ENCODE peak calls at places on chromosomes 2 and 18, in four cellular contexts. One of them, this sample, is unnamed.

GRCh38 chr2:99066075-99066557 is 75.4 kb upstream of the C2orf15 start:
- DNase-seq in endothelial cell of umbilical vein: peak; percentile 67
- DNase-seq in hepatocyte: peak; percentile 51
- DNase-seq in OCI-LY7: peak; percentile 59
- DNase-seq in this sample: peak; percentile 36

GRCh38 chr2:128305555-128306080 is 13.1 kb downstream of the HS6ST1 start:
- DNase-seq in endothelial cell of umbilical vein: no peak
- DNase-seq in hepatocyte: no peak
- DNase-seq in OCI-LY7: peak; percentile 89
- DNase-seq in this sample: peak; percentile 45

GRCh38 chr2:235086481-235087184 is 134.8 kb downstream of the SH3BP4 start:
- DNase-seq in endothelial cell of umbilical vein: no peak
- DNase-seq in hepatocyte: no peak
- DNase-seq in OCI-LY7: no peak
- DNase-seq in this sample: no peak

GRCh38 chr18:45357681-45358470 is 257.4 kb upstream of the SLC14A2 start:
- DNase-seq in endothelial cell of umbilical vein: no peak
- DNase-seq in hepatocyte: no peak
- DNase-seq in OCI-LY7: no peak
- DNase-seq in this sample: no peak

GRCh38 chr2:45855374-45855773 is 203.9 kb downstream of the PRKCE start:
- DNase-seq in endothelial cell of umbilical vein: no peak
- DNase-seq in hepatocyte: no peak
- DNase-seq in OCI-LY7: no peak
- DNase-seq in this sample: peak; percentile 71

GRCh38 chr2:64422466-64422865 is 31.5 kb upstream of the LGALSL start:
- DNase-seq in endothelial cell of umbilical vein: no peak
- DNase-seq in hepatocyte: no peak
- DNase-seq in OCI-LY7: no peak
- DNase-seq in this sample: no peak

GRCh38 chr2:151289972-151290335 is 486 bp upstream of the NMI start:
- DNase-seq in endothelial cell of umbilical vein: no peak
- DNase-seq in hepatocyte: peak; percentile 42
- DNase-seq in OCI-LY7: no peak
- DNase-seq in this sample: peak; percentile 73

GRCh38 chr2:174325932-174326879 is 8.5 kb upstream of the SP9 start:
- DNase-seq in endothelial cell of umbilical vein: no peak
- DNase-seq in hepatocyte: no peak
- DNase-seq in OCI-LY7: no peak
- DNase-seq in this sample: no peak

GRCh38 chr2:181143790-181144300 is 163.4 kb downstream of the UBE2E3 start:
- DNase-seq in endothelial cell of umbilical vein: no peak
- DNase-seq in hepatocyte: no peak
- DNase-seq in OCI-LY7: no peak
- DNase-seq in this sample: no peak

GRCh38 chr2:74093426-74093825 is 54.3 kb downstream of the BOLA3 start:
- DNase-seq in endothelial cell of umbilical vein: no peak
- DNase-seq in hepatocyte: no peak
- DNase-seq in OCI-LY7: no peak
- DNase-seq in this sample: no peak

GRCh38 chr2:197710424-197711042 is 5.4 kb downstream of the MARS2 start:
- DNase-seq in endothelial cell of umbilical vein: no peak
- DNase-seq in hepatocyte: no peak
- DNase-seq in OCI-LY7: peak; percentile 37
- DNase-seq in this sample: no peak

GRCh38 chr2:221097568-221097915 is 474.6 kb downstream of the EPHA4 start:
- DNase-seq in endothelial cell of umbilical vein: peak; percentile 36
- DNase-seq in hepatocyte: no peak
- DNase-seq in OCI-LY7: no peak
- DNase-seq in this sample: peak; percentile 62

GRCh38 chr2:144996225-144996795 is 476.4 kb upstream of the ZEB2 start:
- DNase-seq in endothelial cell of umbilical vein: peak; percentile 54
- DNase-seq in hepatocyte: no peak
- DNase-seq in OCI-LY7: no peak
- DNase-seq in this sample: peak; percentile 59

GRCh38 chr2:67050621-67051020 is 346.5 kb upstream of the ETAA1 start:
- DNase-seq in endothelial cell of umbilical vein: no peak
- DNase-seq in hepatocyte: no peak
- DNase-seq in OCI-LY7: no peak
- DNase-seq in this sample: no peak

GRCh38 chr2:236612737-236613136 is 43.1 kb downstream of the ACKR3 start:
- DNase-seq in endothelial cell of umbilical vein: no peak
- DNase-seq in hepatocyte: no peak
- DNase-seq in OCI-LY7: no peak
- DNase-seq in this sample: no peak

GRCh38 chr2:174577967-174578589 is 19.5 kb downstream of the WIPF1 start:
- DNase-seq in endothelial cell of umbilical vein: peak; percentile 55
- DNase-seq in hepatocyte: peak; percentile 47
- DNase-seq in OCI-LY7: peak; percentile 69
- DNase-seq in this sample: peak; percentile 61

GRCh38 chr2:203972066-203972465 is 35.5 kb downstream of the ICOS start:
- DNase-seq in endothelial cell of umbilical vein: no peak
- DNase-seq in hepatocyte: no peak
- DNase-seq in OCI-LY7: no peak
- DNase-seq in this sample: no peak

GRCh38 chr18:67142604-67143003 is 373.9 kb downstream of the DSEL start:
- DNase-seq in endothelial cell of umbilical vein: no peak
- DNase-seq in hepatocyte: no peak
- DNase-seq in OCI-LY7: no peak
- DNase-seq in this sample: no peak

GRCh38 chr2:142531375-142531774 is 346.1 kb upstream of the KYNU start:
- DNase-seq in endothelial cell of umbilical vein: no peak
- DNase-seq in hepatocyte: peak; percentile 70
- DNase-seq in OCI-LY7: no peak
- DNase-seq in this sample: peak; percentile 3

GRCh38 chr2:235591231-235591730 is 97.4 kb downstream of the AGAP1 start:
- DNase-seq in endothelial cell of umbilical vein: no peak
- DNase-seq in hepatocyte: no peak
- DNase-seq in OCI-LY7: no peak
- DNase-seq in this sample: no peak

GRCh38 chr2:147182260-147182659 is 662.6 kb upstream of the ACVR2A start:
- DNase-seq in endothelial cell of umbilical vein: no peak
- DNase-seq in hepatocyte: no peak
- DNase-seq in OCI-LY7: no peak
- DNase-seq in this sample: no peak

GRCh38 chr2:18829331-18829902 is 240.0 kb upstream of the NT5C1B start:
- DNase-seq in endothelial cell of umbilical vein: peak; percentile 5
- DNase-seq in hepatocyte: no peak
- DNase-seq in OCI-LY7: no peak
- DNase-seq in this sample: peak; percentile 18

GRCh38 chr2:121716126-121716525 is 20.5 kb downstream of the NIFK start:
- DNase-seq in endothelial cell of umbilical vein: no peak
- DNase-seq in hepatocyte: no peak
- DNase-seq in OCI-LY7: no peak
- DNase-seq in this sample: no peak

GRCh38 chr2:168574856-168575630 is 119.0 kb downstream of the CERS6 start:
- DNase-seq in endothelial cell of umbilical vein: no peak
- DNase-seq in hepatocyte: no peak
- DNase-seq in OCI-LY7: no peak
- DNase-seq in this sample: peak; percentile 33

GRCh38 chr2:7847321-7847720 is 834.5 kb upstream of the ID2 start:
- DNase-seq in endothelial cell of umbilical vein: no peak
- DNase-seq in hepatocyte: no peak
- DNase-seq in OCI-LY7: no peak
- DNase-seq in this sample: no peak

GRCh38 chr2:112483047-112483473 is 1.1 kb downstream of the TTL start:
- DNase-seq in endothelial cell of umbilical vein: peak; percentile 60
- DNase-seq in hepatocyte: peak; percentile 46
- DNase-seq in OCI-LY7: peak; percentile 23
- DNase-seq in this sample: peak; percentile 60

GRCh38 chr2:3655871-3656761 is 1.9 kb upstream of the ALLC start:
- DNase-seq in endothelial cell of umbilical vein: no peak
- DNase-seq in hepatocyte: no peak
- DNase-seq in OCI-LY7: no peak
- DNase-seq in this sample: no peak

GRCh38 chr18:74517236-74517630 is 17.1 kb upstream of the CNDP1 start:
- DNase-seq in endothelial cell of umbilical vein: no peak
- DNase-seq in hepatocyte: peak; percentile 55
- DNase-seq in OCI-LY7: no peak
- DNase-seq in this sample: no peak

GRCh38 chr2:109062558-109063325 is 66.3 kb upstream of the SH3RF3 start:
- DNase-seq in endothelial cell of umbilical vein: no peak
- DNase-seq in hepatocyte: no peak
- DNase-seq in OCI-LY7: no peak
- DNase-seq in this sample: no peak

GRCh38 chr18:46412831-46413371 is 244.1 kb downstream of the LOXHD1 start:
- DNase-seq in endothelial cell of umbilical vein: no peak
- DNase-seq in hepatocyte: peak; percentile 24
- DNase-seq in OCI-LY7: no peak
- DNase-seq in this sample: peak; percentile 8

GRCh38 chr2:227480528-227480927 is 8.6 kb downstream of the AGFG1 start:
- DNase-seq in endothelial cell of umbilical vein: no peak
- DNase-seq in hepatocyte: no peak
- DNase-seq in OCI-LY7: no peak
- DNase-seq in this sample: no peak
- H3K4me2 ChIP-seq in endothelial cell of umbilical vein: no peak overlapping the region
- H3K4me2 ChIP-seq in hepatocyte: no peak overlapping the region
- H3K4me2 ChIP-seq in OCI-LY7: peak overlapping the region; percentile 21
- H3K4me2 ChIP-seq in this sample: no peak overlapping the region

GRCh38 chr18:8800876-8801262 is 95.5 kb downstream of the MTCL1 start:
- DNase-seq in endothelial cell of umbilical vein: no peak
- DNase-seq in hepatocyte: no peak
- DNase-seq in OCI-LY7: no peak
- DNase-seq in this sample: no peak

GRCh38 chr18:8800445-8800844 is 95.1 kb downstream of the MTCL1 start:
- DNase-seq in endothelial cell of umbilical vein: peak; percentile 24
- DNase-seq in hepatocyte: peak; percentile 66
- DNase-seq in OCI-LY7: no peak
- DNase-seq in this sample: peak; percentile 100

GRCh38 chr18:8801263-8801901 is 96.0 kb downstream of the MTCL1 start:
- DNase-seq in endothelial cell of umbilical vein: no peak
- DNase-seq in hepatocyte: peak; percentile 56
- DNase-seq in OCI-LY7: no peak
- DNase-seq in this sample: peak; percentile 97

GRCh38 chr18:8803063-8803795 is 97.9 kb downstream of the MTCL1 start:
- DNase-seq in endothelial cell of umbilical vein: no peak
- DNase-seq in hepatocyte: no peak
- DNase-seq in OCI-LY7: no peak
- DNase-seq in this sample: no peak

DNA sequence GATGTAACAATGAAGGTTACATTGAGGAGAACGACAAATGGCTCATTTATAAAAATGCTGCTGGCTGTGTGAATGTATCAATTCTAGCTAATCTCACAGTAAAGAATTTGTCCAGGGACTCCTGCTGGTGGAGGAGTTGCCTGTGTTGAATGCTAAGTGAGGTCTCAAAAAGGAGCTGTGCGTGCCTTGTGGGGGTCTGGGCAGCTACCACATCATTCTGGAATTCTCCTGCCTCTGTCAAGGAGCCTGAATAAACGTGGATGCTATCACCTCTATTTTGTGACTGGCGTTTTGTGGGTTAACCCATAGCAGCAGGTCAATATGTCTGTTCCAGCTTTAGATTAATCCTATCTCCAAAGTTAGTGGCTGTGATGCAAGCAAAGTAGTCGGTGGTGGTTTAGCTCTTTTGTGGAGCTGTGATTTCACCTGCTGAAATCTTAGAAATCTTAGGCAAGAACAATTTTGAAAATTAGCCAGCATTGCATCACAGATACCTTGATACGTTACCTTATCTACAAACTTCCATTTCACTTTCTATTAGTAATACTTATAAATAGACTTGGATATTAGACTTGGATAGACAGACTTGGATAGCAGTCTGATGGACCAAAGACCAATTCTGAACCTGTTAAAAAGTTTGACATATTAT is 96.8 kb downstream of the MTCL1 start:
- DNase-seq in endothelial cell of umbilical vein: no peak
- DNase-seq in hepatocyte: no peak
- DNase-seq in OCI-LY7: no peak
- DNase-seq in this sample: peak; percentile 79
- TF ChIP-seq CTCF in endothelial cell of umbilical vein: no peak
- TF ChIP-seq CTCF in hepatocyte: no peak
- TF ChIP-seq CTCF in OCI-LY7: no peak
- TF ChIP-seq CTCF in this sample: no peak

DNA sequence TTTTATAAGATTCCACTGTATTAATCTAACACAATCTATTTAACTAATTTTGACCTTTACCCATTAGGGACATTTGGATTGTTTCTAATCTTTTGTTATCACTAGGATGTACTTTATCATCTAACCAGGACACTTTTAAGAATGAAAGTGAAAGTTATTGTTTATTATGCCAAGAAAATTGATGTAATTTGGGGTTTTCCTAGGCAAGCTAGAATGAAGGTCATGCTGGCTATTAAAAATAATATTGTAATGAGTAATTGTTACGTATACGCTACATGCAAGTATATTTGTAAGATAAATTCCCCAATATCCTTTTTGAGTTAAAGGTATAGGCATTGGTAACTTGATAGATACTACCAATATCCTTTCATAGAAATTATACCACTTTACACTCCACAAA is 74.6 kb downstream of the COL5A2 start:
- DNase-seq in endothelial cell of umbilical vein: peak; percentile 62
- DNase-seq in hepatocyte: no peak
- DNase-seq in OCI-LY7: no peak
- DNase-seq in this sample: peak; percentile 61
- H3K4me2 ChIP-seq in endothelial cell of umbilical vein: peak overlapping the region; percentile 88
- H3K4me2 ChIP-seq in hepatocyte: no peak overlapping the region
- H3K4me2 ChIP-seq in OCI-LY7: no peak overlapping the region
- H3K4me2 ChIP-seq in this sample: peak overlapping the region; percentile 48

GRCh38 chr2:189633392-189633811 is 27.9 kb upstream of the ASNSD1 start:
- DNase-seq in endothelial cell of umbilical vein: peak; percentile 49
- DNase-seq in hepatocyte: no peak
- DNase-seq in OCI-LY7: no peak
- DNase-seq in this sample: no peak
- TF ChIP-seq CTCF in endothelial cell of umbilical vein: peak; percentile 32
- TF ChIP-seq CTCF in hepatocyte: peak; percentile 26
- TF ChIP-seq CTCF in OCI-LY7: peak; percentile 65
- TF ChIP-seq CTCF in this sample: peak; percentile 43

GRCh38 chr2:191847764-191848163 is 876 bp upstream of the CAVIN2 start:
- DNase-seq in endothelial cell of umbilical vein: peak; percentile 43
- DNase-seq in hepatocyte: no peak
- DNase-seq in OCI-LY7: no peak
- DNase-seq in this sample: no peak

GRCh38 chr2:191846787-191847620 is at the start of gene CAVIN2:
- DNase-seq in endothelial cell of umbilical vein: peak; percentile 100
- DNase-seq in hepatocyte: peak; percentile 52
- DNase-seq in OCI-LY7: no peak
- DNase-seq in this sample: peak; percentile 96

GRCh38 chr2:191844706-191845105 is 2.2 kb downstream of the CAVIN2 start:
- DNase-seq in endothelial cell of umbilical vein: no peak
- DNase-seq in hepatocyte: no peak
- DNase-seq in OCI-LY7: no peak
- DNase-seq in this sample: no peak

GRCh38 chr2:191845248-191845715 is 1.6 kb downstream of the CAVIN2 start:
- DNase-seq in endothelial cell of umbilical vein: peak; percentile 42
- DNase-seq in hepatocyte: no peak
- DNase-seq in OCI-LY7: no peak
- DNase-seq in this sample: no peak

GRCh38 chr2:191845876-191846786 is 757 bp downstream of the CAVIN2 start:
- DNase-seq in endothelial cell of umbilical vein: no peak
- DNase-seq in hepatocyte: no peak
- DNase-seq in OCI-LY7: no peak
- DNase-seq in this sample: no peak
- H3K4me2 ChIP-seq in endothelial cell of umbilical vein: peak overlapping the region; percentile 96
- H3K4me2 ChIP-seq in hepatocyte: peak overlapping the region; percentile 37
- H3K4me2 ChIP-seq in OCI-LY7: no peak overlapping the region
- H3K4me2 ChIP-seq in this sample: peak overlapping the region; percentile 95